ENCODE peak calls at places on chromosomes 4 and X, in ten cellular contexts. One of them, this sample, is unnamed.

GRCh38 chr4:150464523-150464922 is 117.4 kb upstream of the MAB21L2 start:
- DNase-seq in fibroblast of lung: no peak
- DNase-seq in activated T-cell treated with anti-CD3 and anti-CD28 coated beads, Interleukin-2, amount 50 U/mL, for 24 hours: no peak
- DNase-seq in hypothalamus: no peak
- DNase-seq in germinal center: no peak
- DNase-seq in NCI-H524: no peak
- DNase-seq in glomerular endothelial cell: no peak
- DNase-seq in activated effector memory CD4-positive, alpha-beta T cell treated with Interleukin-2 at 50 U/mL for 16 hours: no peak
- DNase-seq in AG20443: no peak
- DNase-seq in NCI-H1694 treated with DMSO at 0.1 percent for 48 hours: no peak
- DNase-seq in this sample: no peak

GRCh38 chrX:119989905-119990408 is 46.4 kb upstream of the NKAP start:
- DNase-seq in hypothalamus: no peak
- DNase-seq in AG20443: no peak
- DNase-seq in germinal center: no peak
- DNase-seq in activated T-cell treated with anti-CD3 and anti-CD28 coated beads, Interleukin-2, amount 50 U/mL, for 24 hours: no peak
- DNase-seq in NCI-H1694 treated with DMSO at 0.1 percent for 48 hours: no peak
- DNase-seq in activated effector memory CD4-positive, alpha-beta T cell treated with Interleukin-2 at 50 U/mL for 16 hours: no peak
- DNase-seq in fibroblast of lung: no peak
- DNase-seq in NCI-H524: peak; percentile 31
- DNase-seq in glomerular endothelial cell: no peak
- DNase-seq in this sample: no peak

GRCh38 chr4:150598906-150599305 is 17.0 kb downstream of the MAB21L2 start:
- DNase-seq in activated effector memory CD4-positive, alpha-beta T cell treated with Interleukin-2 at 50 U/mL for 16 hours: no peak
- DNase-seq in glomerular endothelial cell: no peak
- DNase-seq in activated T-cell treated with anti-CD3 and anti-CD28 coated beads, Interleukin-2, amount 50 U/mL, for 24 hours: no peak
- DNase-seq in germinal center: no peak
- DNase-seq in NCI-H1694 treated with DMSO at 0.1 percent for 48 hours: peak; percentile 61
- DNase-seq in AG20443: peak; percentile 26
- DNase-seq in hypothalamus: no peak
- DNase-seq in fibroblast of lung: no peak
- DNase-seq in NCI-H524: no peak
- DNase-seq in this sample: no peak

GRCh38 chrX:82384401-82384800 is 1123.7 kb upstream of the POU3F4 start:
- DNase-seq in hypothalamus: no peak
- DNase-seq in activated T-cell treated with anti-CD3 and anti-CD28 coated beads, Interleukin-2, amount 50 U/mL, for 24 hours: no peak
- DNase-seq in fibroblast of lung: no peak
- DNase-seq in AG20443: no peak
- DNase-seq in NCI-H1694 treated with DMSO at 0.1 percent for 48 hours: no peak
- DNase-seq in NCI-H524: no peak
- DNase-seq in germinal center: no peak
- DNase-seq in glomerular endothelial cell: no peak
- DNase-seq in activated effector memory CD4-positive, alpha-beta T cell treated with Interleukin-2 at 50 U/mL for 16 hours: no peak
- DNase-seq in this sample: no peak

GRCh38 chr4:148076964-148077363 is 345.1 kb downstream of the ARHGAP10 start:
- DNase-seq in fibroblast of lung: peak; percentile 74
- DNase-seq in germinal center: no peak
- DNase-seq in glomerular endothelial cell: no peak
- DNase-seq in NCI-H524: no peak
- DNase-seq in activated T-cell treated with anti-CD3 and anti-CD28 coated beads, Interleukin-2, amount 50 U/mL, for 24 hours: no peak
- DNase-seq in activated effector memory CD4-positive, alpha-beta T cell treated with Interleukin-2 at 50 U/mL for 16 hours: no peak
- DNase-seq in AG20443: no peak
- DNase-seq in hypothalamus: no peak
- DNase-seq in NCI-H1694 treated with DMSO at 0.1 percent for 48 hours: no peak
- DNase-seq in this sample: no peak

GRCh38 chr4:185591679-185592141 is 56.4 kb upstream of the PDLIM3 start:
- DNase-seq in fibroblast of lung: peak; percentile 11
- DNase-seq in AG20443: peak; percentile 21
- DNase-seq in activated effector memory CD4-positive, alpha-beta T cell treated with Interleukin-2 at 50 U/mL for 16 hours: no peak
- DNase-seq in hypothalamus: no peak
- DNase-seq in activated T-cell treated with anti-CD3 and anti-CD28 coated beads, Interleukin-2, amount 50 U/mL, for 24 hours: no peak
- DNase-seq in NCI-H524: no peak
- DNase-seq in glomerular endothelial cell: no peak
- DNase-seq in NCI-H1694 treated with DMSO at 0.1 percent for 48 hours: no peak
- DNase-seq in germinal center: no peak
- DNase-seq in this sample: no peak

GRCh38 chr4:57308301-57308700 is 198.1 kb upstream of the IGFBP7 start:
- DNase-seq in hypothalamus: no peak
- DNase-seq in fibroblast of lung: no peak
- DNase-seq in activated effector memory CD4-positive, alpha-beta T cell treated with Interleukin-2 at 50 U/mL for 16 hours: no peak
- DNase-seq in AG20443: no peak
- DNase-seq in NCI-H1694 treated with DMSO at 0.1 percent for 48 hours: no peak
- DNase-seq in NCI-H524: no peak
- DNase-seq in germinal center: no peak
- DNase-seq in activated T-cell treated with anti-CD3 and anti-CD28 coated beads, Interleukin-2, amount 50 U/mL, for 24 hours: no peak
- DNase-seq in glomerular endothelial cell: no peak
- DNase-seq in this sample: no peak

GRCh38 chrX:136147320-136147901 is at the start of gene FHL1:
- DNase-seq in fibroblast of lung: peak; percentile 39
- DNase-seq in glomerular endothelial cell: no peak
- DNase-seq in NCI-H1694 treated with DMSO at 0.1 percent for 48 hours: peak; percentile 14
- DNase-seq in AG20443: peak; percentile 76
- DNase-seq in germinal center: peak; percentile 13
- DNase-seq in NCI-H524: peak; percentile 68
- DNase-seq in activated T-cell treated with anti-CD3 and anti-CD28 coated beads, Interleukin-2, amount 50 U/mL, for 24 hours: peak; percentile 66
- DNase-seq in activated effector memory CD4-positive, alpha-beta T cell treated with Interleukin-2 at 50 U/mL for 16 hours: peak; percentile 49
- DNase-seq in hypothalamus: peak; percentile 38
- DNase-seq in this sample: no peak

GRCh38 chr4:185018834-185019450 is 652 bp downstream of the HELT start:
- DNase-seq in AG20443: no peak
- DNase-seq in glomerular endothelial cell: no peak
- DNase-seq in germinal center: no peak
- DNase-seq in activated T-cell treated with anti-CD3 and anti-CD28 coated beads, Interleukin-2, amount 50 U/mL, for 24 hours: no peak
- DNase-seq in fibroblast of lung: no peak
- DNase-seq in NCI-H524: no peak
- DNase-seq in NCI-H1694 treated with DMSO at 0.1 percent for 48 hours: no peak
- DNase-seq in activated effector memory CD4-positive, alpha-beta T cell treated with Interleukin-2 at 50 U/mL for 16 hours: no peak
- DNase-seq in hypothalamus: no peak
- DNase-seq in this sample: no peak

GRCh38 chrX:110318664-110318968 is 731 bp upstream of the AMMECR1 start:
- DNase-seq in NCI-H524: no peak
- DNase-seq in glomerular endothelial cell: no peak
- DNase-seq in fibroblast of lung: no peak
- DNase-seq in activated T-cell treated with anti-CD3 and anti-CD28 coated beads, Interleukin-2, amount 50 U/mL, for 24 hours: no peak
- DNase-seq in activated effector memory CD4-positive, alpha-beta T cell treated with Interleukin-2 at 50 U/mL for 16 hours: no peak
- DNase-seq in germinal center: no peak
- DNase-seq in hypothalamus: peak; percentile 0
- DNase-seq in NCI-H1694 treated with DMSO at 0.1 percent for 48 hours: no peak
- DNase-seq in AG20443: no peak
- DNase-seq in this sample: no peak

GRCh38 chr4:83107636-83108035 is 6.9 kb downstream of the PLAC8 start:
- DNase-seq in NCI-H524: no peak
- DNase-seq in fibroblast of lung: no peak
- DNase-seq in activated effector memory CD4-positive, alpha-beta T cell treated with Interleukin-2 at 50 U/mL for 16 hours: no peak
- DNase-seq in hypothalamus: no peak
- DNase-seq in glomerular endothelial cell: no peak
- DNase-seq in germinal center: no peak
- DNase-seq in activated T-cell treated with anti-CD3 and anti-CD28 coated beads, Interleukin-2, amount 50 U/mL, for 24 hours: peak; percentile 76
- DNase-seq in NCI-H1694 treated with DMSO at 0.1 percent for 48 hours: no peak
- DNase-seq in AG20443: no peak
- DNase-seq in this sample: no peak

GRCh38 chrX:36957425-36958328 is 50.5 kb upstream of the FAM47C start:
- DNase-seq in NCI-H524: peak; percentile 37
- DNase-seq in NCI-H1694 treated with DMSO at 0.1 percent for 48 hours: no peak
- DNase-seq in fibroblast of lung: no peak
- DNase-seq in glomerular endothelial cell: no peak
- DNase-seq in hypothalamus: no peak
- DNase-seq in germinal center: peak; percentile 1
- DNase-seq in AG20443: peak; percentile 9
- DNase-seq in activated T-cell treated with anti-CD3 and anti-CD28 coated beads, Interleukin-2, amount 50 U/mL, for 24 hours: no peak
- DNase-seq in activated effector memory CD4-positive, alpha-beta T cell treated with Interleukin-2 at 50 U/mL for 16 hours: no peak
- DNase-seq in this sample: no peak